ENCODE peak calls at places on chromosomes 13 and 19, in four cellular contexts. One of them, this sample, is unnamed.

GRCh38 chr13:34817246-34817645 is 124.8 kb upstream of the NBEA start:
- DNase-seq in fibroblast of lung: peak
- DNase-seq in mesenchymal stem cell: no peak
- DNase-seq in fibroblast of villous mesenchyme: peak
- DNase-seq in this sample: no peak

GRCh38 chr13:29594710-29595379 is 643 bp downstream of the SLC7A1 start:
- DNase-seq in mesenchymal stem cell: peak
- DNase-seq in fibroblast of villous mesenchyme: peak
- DNase-seq in fibroblast of lung: peak
- DNase-seq in this sample: peak

GRCh38 chr13:83740622-83741021 is 141.7 kb downstream of the SLITRK1 start:
- DNase-seq in fibroblast of lung: no peak
- DNase-seq in fibroblast of villous mesenchyme: no peak
- DNase-seq in mesenchymal stem cell: no peak
- DNase-seq in this sample: no peak

GRCh38 chr19:16386619-16387240 is 62.1 kb downstream of the KLF2 start:
- DNase-seq in fibroblast of villous mesenchyme: peak
- DNase-seq in fibroblast of lung: peak
- DNase-seq in mesenchymal stem cell: peak
- DNase-seq in this sample: peak

GRCh38 chr19:12773571-12773970 is 1.8 kb downstream of the HOOK2 start:
- DNase-seq in fibroblast of lung: no peak
- DNase-seq in fibroblast of villous mesenchyme: peak
- DNase-seq in mesenchymal stem cell: peak
- DNase-seq in this sample: no peak

GRCh38 chr19:51783373-51783772 is 11.6 kb upstream of the FPR3 start:
- DNase-seq in fibroblast of villous mesenchyme: peak
- DNase-seq in mesenchymal stem cell: no peak
- DNase-seq in fibroblast of lung: no peak
- DNase-seq in this sample: no peak

GRCh38 chr13:19072543-19072942 is 109.1 kb downstream of the TUBA3C start:
- DNase-seq in fibroblast of lung: no peak
- DNase-seq in fibroblast of villous mesenchyme: no peak
- DNase-seq in mesenchymal stem cell: no peak
- DNase-seq in this sample: no peak

GRCh38 chr19:18543814-18544475 is 572 bp upstream of the FKBP8 start:
- DNase-seq in fibroblast of villous mesenchyme: peak
- DNase-seq in fibroblast of lung: peak
- DNase-seq in mesenchymal stem cell: peak
- DNase-seq in this sample: peak

GRCh38 chr13:40130871-40131636 is 475.6 kb downstream of the COG6 start:
- DNase-seq in mesenchymal stem cell: peak
- DNase-seq in fibroblast of lung: peak
- DNase-seq in fibroblast of villous mesenchyme: peak
- DNase-seq in this sample: peak

GRCh38 chr13:41178040-41178439 is 16.3 kb downstream of the KBTBD7 start:
- DNase-seq in fibroblast of lung: peak
- DNase-seq in fibroblast of villous mesenchyme: peak
- DNase-seq in mesenchymal stem cell: peak
- DNase-seq in this sample: peak

GRCh38 chr13:20258963-20259288 is 26.8 kb upstream of the GJB6 start:
- DNase-seq in fibroblast of lung: no peak
- DNase-seq in fibroblast of villous mesenchyme: no peak
- DNase-seq in mesenchymal stem cell: no peak
- DNase-seq in this sample: no peak

GRCh38 chr13:101127741-101128353 is 288.5 kb downstream of the NALCN start:
- DNase-seq in fibroblast of villous mesenchyme: peak
- DNase-seq in fibroblast of lung: peak
- DNase-seq in mesenchymal stem cell: peak
- DNase-seq in this sample: peak

GRCh38 chr19:45499196-45500180 is 1.2 kb downstream of the PPM1N start:
- DNase-seq in fibroblast of villous mesenchyme: peak
- DNase-seq in mesenchymal stem cell: peak
- DNase-seq in fibroblast of lung: no peak
- DNase-seq in this sample: no peak

GRCh38 chr13:113991191-113991669 is 17.4 kb upstream of the C13orf46 start:
- DNase-seq in fibroblast of lung: no peak
- DNase-seq in fibroblast of villous mesenchyme: no peak
- DNase-seq in mesenchymal stem cell: no peak
- DNase-seq in this sample: no peak

GRCh38 chr19:3293560-3293959 is 69.1 kb downstream of the CELF5 start:
- DNase-seq in fibroblast of villous mesenchyme: no peak
- DNase-seq in fibroblast of lung: no peak
- DNase-seq in mesenchymal stem cell: no peak
- DNase-seq in this sample: no peak

GRCh38 chr13:86684402-86684801 is 885.2 kb upstream of the SLITRK6 start:
- DNase-seq in mesenchymal stem cell: peak
- DNase-seq in fibroblast of lung: peak
- DNase-seq in fibroblast of villous mesenchyme: no peak
- DNase-seq in this sample: peak

GRCh38 chr13:29749401-29750177 is 100.8 kb downstream of the UBL3 start:
- DNase-seq in fibroblast of villous mesenchyme: no peak
- DNase-seq in mesenchymal stem cell: peak
- DNase-seq in fibroblast of lung: peak
- DNase-seq in this sample: peak

GRCh38 chr13:59982631-59983382 is 180.9 kb downstream of the DIAPH3 start:
- DNase-seq in fibroblast of villous mesenchyme: no peak
- DNase-seq in fibroblast of lung: peak
- DNase-seq in mesenchymal stem cell: peak
- DNase-seq in this sample: peak

GRCh38 chr19:18100710-18101109 is 3.1 kb downstream of the MAST3 start:
- DNase-seq in fibroblast of lung: peak
- DNase-seq in mesenchymal stem cell: no peak
- DNase-seq in fibroblast of villous mesenchyme: no peak
- DNase-seq in this sample: no peak

GRCh38 chr19:38736036-38736412 is 8.2 kb downstream of the CAPN12 start:
- DNase-seq in mesenchymal stem cell: peak
- DNase-seq in fibroblast of villous mesenchyme: peak
- DNase-seq in fibroblast of lung: peak
- DNase-seq in this sample: no peak

GRCh38 chr19:4536798-4537197 is 1.8 kb upstream of the PLIN5 start:
- DNase-seq in mesenchymal stem cell: no peak
- DNase-seq in fibroblast of lung: no peak
- DNase-seq in fibroblast of villous mesenchyme: no peak
- DNase-seq in this sample: no peak

GRCh38 chr13:76696370-76696769 is 189.8 kb downstream of the KCTD12 start:
- DNase-seq in fibroblast of villous mesenchyme: no peak
- DNase-seq in fibroblast of lung: peak
- DNase-seq in mesenchymal stem cell: peak
- DNase-seq in this sample: peak

GRCh38 chr19:3687774-3688706 is 12.2 kb downstream of the PIP5K1C start:
- DNase-seq in fibroblast of villous mesenchyme: no peak
- DNase-seq in fibroblast of lung: no peak
- DNase-seq in mesenchymal stem cell: no peak
- DNase-seq in this sample: no peak

DNA sequence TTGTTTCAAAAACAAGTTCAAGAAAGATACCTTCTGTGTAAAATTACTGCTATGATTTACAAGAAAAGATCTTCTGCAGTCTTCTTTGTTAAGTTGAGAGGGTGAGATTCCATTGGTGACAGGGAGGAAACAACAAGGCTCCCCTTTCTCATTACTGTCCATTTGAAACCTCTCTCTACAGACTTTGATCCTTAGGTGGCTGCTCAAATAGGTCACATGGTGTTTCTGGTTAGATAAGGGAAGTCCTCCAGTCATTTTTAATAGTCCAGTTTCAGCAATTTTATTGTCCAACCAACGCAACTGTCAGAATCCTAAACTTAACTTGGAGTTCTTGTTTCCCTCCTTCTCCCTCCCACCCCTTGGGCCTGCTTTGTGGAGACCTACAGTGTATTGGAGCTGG is 390.4 kb downstream of the EFNB2 start:
- DNase-seq in fibroblast of lung: no peak
- DNase-seq in fibroblast of villous mesenchyme: no peak
- DNase-seq in mesenchymal stem cell: no peak
- DNase-seq in this sample: no peak
- H3K4me3 ChIP-seq in fibroblast of lung: no peak
- H3K4me3 ChIP-seq in fibroblast of villous mesenchyme: no peak
- H3K4me3 ChIP-seq in mesenchymal stem cell: no peak
- H3K4me3 ChIP-seq in this sample: no peak

DNA sequence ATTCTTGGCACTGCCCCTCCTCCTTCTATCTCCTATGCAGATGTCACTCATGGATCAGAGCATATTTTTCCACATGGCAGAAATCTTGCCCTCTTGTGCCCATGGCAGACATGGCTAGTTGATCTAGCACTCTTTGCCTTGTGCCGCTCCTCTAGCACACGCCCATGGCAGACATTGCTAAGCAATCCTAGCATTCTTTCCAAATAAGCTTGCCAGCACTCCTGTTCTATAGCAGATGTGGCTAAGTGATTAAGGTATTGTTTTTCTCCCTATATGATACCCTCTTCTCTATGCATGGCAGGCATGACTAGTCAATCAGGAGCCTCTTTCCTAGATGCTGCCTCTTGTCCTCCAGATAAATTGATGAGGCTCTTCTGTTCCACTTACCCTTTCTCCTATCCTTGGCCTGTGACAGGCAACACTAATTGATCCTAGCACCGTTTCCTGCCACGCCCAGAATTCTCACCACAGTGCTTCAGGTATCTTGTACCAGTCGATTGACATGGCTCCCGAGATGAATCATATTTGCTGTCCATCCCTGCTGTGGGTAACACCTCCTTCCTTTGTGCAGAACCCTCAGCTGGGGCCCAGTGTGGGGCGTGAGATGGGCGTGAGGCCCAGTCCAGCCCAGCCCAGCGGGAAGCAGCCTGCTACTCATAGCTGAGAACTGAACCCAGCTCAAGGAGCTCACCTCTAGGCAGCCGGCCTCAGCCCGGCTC is 26.9 kb downstream of the TMED1 start:
- DNase-seq in mesenchymal stem cell: no peak
- DNase-seq in fibroblast of lung: peak
- DNase-seq in fibroblast of villous mesenchyme: no peak
- DNase-seq in this sample: peak
- H3K4me3 ChIP-seq in mesenchymal stem cell: no peak
- H3K4me3 ChIP-seq in fibroblast of lung: no peak
- H3K4me3 ChIP-seq in fibroblast of villous mesenchyme: no peak
- H3K4me3 ChIP-seq in this sample: no peak

GRCh38 chr19:1068111-1069001 is 1.4 kb downstream of the ARHGAP45 start:
- DNase-seq in mesenchymal stem cell: no peak
- DNase-seq in fibroblast of villous mesenchyme: no peak
- DNase-seq in fibroblast of lung: no peak
- DNase-seq in this sample: no peak
- H3K4me3 ChIP-seq in mesenchymal stem cell: no peak
- H3K4me3 ChIP-seq in fibroblast of villous mesenchyme: no peak
- H3K4me3 ChIP-seq in fibroblast of lung: no peak
- H3K4me3 ChIP-seq in this sample: no peak

DNA sequence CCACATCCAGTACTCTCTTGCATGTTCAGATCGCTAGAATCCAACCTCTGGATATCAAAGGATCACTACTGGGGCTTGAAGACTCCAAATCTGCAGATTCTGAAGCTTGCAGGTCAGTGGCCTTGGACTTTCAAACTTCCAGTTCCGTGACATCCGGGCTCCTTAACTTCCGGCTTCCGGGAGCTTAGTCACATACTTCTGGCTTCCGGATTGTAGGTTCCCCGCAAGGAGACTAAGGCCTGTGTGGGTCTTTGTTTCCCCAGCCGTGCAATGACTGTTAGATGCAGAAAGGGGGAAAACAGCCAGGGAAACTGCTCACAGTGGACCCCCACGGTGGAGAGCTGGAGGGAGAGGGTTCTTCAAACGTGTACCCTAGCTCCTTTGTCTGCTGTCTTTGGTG is 41.4 kb downstream of the ZNF333 start:
- DNase-seq in fibroblast of villous mesenchyme: no peak
- DNase-seq in mesenchymal stem cell: no peak
- DNase-seq in fibroblast of lung: no peak
- DNase-seq in this sample: no peak
- H3K4me3 ChIP-seq in fibroblast of villous mesenchyme: no peak
- H3K4me3 ChIP-seq in mesenchymal stem cell: no peak
- H3K4me3 ChIP-seq in fibroblast of lung: no peak
- H3K4me3 ChIP-seq in this sample: no peak

DNA sequence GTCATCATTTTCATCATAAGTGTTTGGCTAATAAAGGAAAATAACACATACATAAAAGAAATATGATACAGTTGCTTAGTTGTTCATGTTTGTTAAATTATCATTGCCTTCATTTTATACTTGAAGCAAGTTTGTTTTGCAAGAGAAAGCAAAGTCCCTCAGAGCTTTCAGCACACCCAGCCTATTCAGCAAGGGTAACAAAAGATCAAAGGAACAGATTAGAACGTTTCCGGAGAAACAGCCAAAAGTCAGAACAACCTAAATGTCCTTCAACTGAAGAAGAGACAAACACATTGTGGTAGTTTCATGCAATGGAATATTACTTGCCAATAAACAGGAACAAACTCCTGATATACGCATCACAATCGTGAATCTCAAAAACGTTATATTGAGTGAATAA is 380.7 kb downstream of the MZT1 start:
- DNase-seq in mesenchymal stem cell: no peak
- DNase-seq in fibroblast of lung: no peak
- DNase-seq in fibroblast of villous mesenchyme: no peak
- DNase-seq in this sample: no peak
- H3K4me3 ChIP-seq in mesenchymal stem cell: no peak
- H3K4me3 ChIP-seq in fibroblast of lung: no peak
- H3K4me3 ChIP-seq in fibroblast of villous mesenchyme: no peak
- H3K4me3 ChIP-seq in this sample: no peak

GRCh38 chr19:497861-498590 is 1.7 kb downstream of the MADCAM1 start:
- DNase-seq in mesenchymal stem cell: no peak
- DNase-seq in fibroblast of villous mesenchyme: no peak
- DNase-seq in fibroblast of lung: no peak
- DNase-seq in this sample: no peak
- H3K4me3 ChIP-seq in mesenchymal stem cell: no peak
- H3K4me3 ChIP-seq in fibroblast of villous mesenchyme: no peak
- H3K4me3 ChIP-seq in fibroblast of lung: no peak
- H3K4me3 ChIP-seq in this sample: no peak

GRCh38 chr19:50659318-50660082 is 10.3 kb downstream of the C19orf81 start:
- DNase-seq in mesenchymal stem cell: no peak
- DNase-seq in fibroblast of villous mesenchyme: no peak
- DNase-seq in fibroblast of lung: no peak
- DNase-seq in this sample: no peak
- H3K4me3 ChIP-seq in mesenchymal stem cell: no peak
- H3K4me3 ChIP-seq in fibroblast of villous mesenchyme: no peak
- H3K4me3 ChIP-seq in fibroblast of lung: no peak
- H3K4me3 ChIP-seq in this sample: no peak

GRCh38 chr13:51394724-51395123 is 55.2 kb downstream of the SERPINE3 start:
- DNase-seq in fibroblast of villous mesenchyme: no peak
- DNase-seq in fibroblast of lung: no peak
- DNase-seq in mesenchymal stem cell: no peak
- DNase-seq in this sample: no peak
- H3K4me3 ChIP-seq in fibroblast of villous mesenchyme: no peak
- H3K4me3 ChIP-seq in fibroblast of lung: no peak
- H3K4me3 ChIP-seq in mesenchymal stem cell: no peak
- H3K4me3 ChIP-seq in this sample: no peak

GRCh38 chr19:55482128-55482961 is 2.6 kb upstream of the NAT14 start:
- DNase-seq in fibroblast of lung: no peak
- DNase-seq in mesenchymal stem cell: no peak
- DNase-seq in fibroblast of villous mesenchyme: no peak
- DNase-seq in this sample: no peak
- H3K4me3 ChIP-seq in fibroblast of lung: no peak
- H3K4me3 ChIP-seq in mesenchymal stem cell: no peak
- H3K4me3 ChIP-seq in fibroblast of villous mesenchyme: no peak
- H3K4me3 ChIP-seq in this sample: no peak

GRCh38 chr19:7500811-7501450 is 12.1 kb upstream of the PEX11G start:
- DNase-seq in fibroblast of villous mesenchyme: peak
- DNase-seq in mesenchymal stem cell: peak
- DNase-seq in fibroblast of lung: peak
- DNase-seq in this sample: no peak
- H3K4me3 ChIP-seq in fibroblast of villous mesenchyme: peak
- H3K4me3 ChIP-seq in mesenchymal stem cell: peak
- H3K4me3 ChIP-seq in fibroblast of lung: no peak
- H3K4me3 ChIP-seq in this sample: no peak

This sample was measured in astrocyte of the spinal cord.